ENCODE peak calls at places on chromosome 1, in four cellular contexts. S is right lobe of liver, J is sigmoid colon, V is IMR-90. N is an unnamed sample.

GRCh38 chr1:229273507-229274232 is 2.8 kb downstream of the RAB4A start:
- DNase-seq in S (peak), J (no peak), V (no peak), N (no peak)

GRCh38 chr1:207364622-207365021 is 43.1 kb downstream of the CD55 start:
- DNase-seq in S (no peak), J (no peak), V (no peak), N (no peak)

GRCh38 chr1:23801338-23801748 is 789 bp upstream of the GALE start:
- DNase-seq in S (peak), J (no peak), V (no peak), N (no peak)

GRCh38 chr1:35807614-35808375 is at the start of gene AGO4:
- DNase-seq in S (peak), J (peak), V (peak), N (peak)

GRCh38 chr1:15799928-15800835 is 7.3 kb downstream of the UQCRHL start:
- DNase-seq in S (peak), J (peak), V (peak), N (no peak)

GRCh38 chr1:168488153-168488552 is 55.6 kb downstream of the XCL2 start:
- DNase-seq in S (no peak), J (peak), V (peak), N (no peak)

GRCh38 chr1:226975259-226975908 is 35.3 kb downstream of the COQ8A start:
- DNase-seq in S (no peak), J (peak), V (no peak), N (no peak)

GRCh38 chr1:156508205-156508954 is 7.8 kb upstream of the MEF2D start:
- DNase-seq in S (no peak), J (peak), V (peak), N (no peak)

GRCh38 chr1:224393331-224393730 is 36.7 kb downstream of the CNIH4 start:
- DNase-seq in S (no peak), J (no peak), V (no peak), N (no peak)

GRCh38 chr1:183804916-183805734 is at the start of gene RGL1:
- DNase-seq in S (peak), J (peak), V (peak), N (peak)

GRCh38 chr1:27031235-27032118 is 18.8 kb upstream of the TENT5B start:
- DNase-seq in S (peak), J (peak), V (peak), N (peak)

GRCh38 chr1:27025718-27026117 is 13.1 kb upstream of the TENT5B start:
- DNase-seq in S (no peak), J (no peak), V (no peak), N (no peak)

GRCh38 chr1:27026621-27027574 is 14.2 kb upstream of the TENT5B start:
- DNase-seq in S (no peak), J (no peak), V (peak), N (no peak)

GRCh38 chr1:27029517-27029916 is 16.9 kb upstream of the TENT5B start:
- DNase-seq in S (no peak), J (no peak), V (no peak), N (no peak)

DNA sequence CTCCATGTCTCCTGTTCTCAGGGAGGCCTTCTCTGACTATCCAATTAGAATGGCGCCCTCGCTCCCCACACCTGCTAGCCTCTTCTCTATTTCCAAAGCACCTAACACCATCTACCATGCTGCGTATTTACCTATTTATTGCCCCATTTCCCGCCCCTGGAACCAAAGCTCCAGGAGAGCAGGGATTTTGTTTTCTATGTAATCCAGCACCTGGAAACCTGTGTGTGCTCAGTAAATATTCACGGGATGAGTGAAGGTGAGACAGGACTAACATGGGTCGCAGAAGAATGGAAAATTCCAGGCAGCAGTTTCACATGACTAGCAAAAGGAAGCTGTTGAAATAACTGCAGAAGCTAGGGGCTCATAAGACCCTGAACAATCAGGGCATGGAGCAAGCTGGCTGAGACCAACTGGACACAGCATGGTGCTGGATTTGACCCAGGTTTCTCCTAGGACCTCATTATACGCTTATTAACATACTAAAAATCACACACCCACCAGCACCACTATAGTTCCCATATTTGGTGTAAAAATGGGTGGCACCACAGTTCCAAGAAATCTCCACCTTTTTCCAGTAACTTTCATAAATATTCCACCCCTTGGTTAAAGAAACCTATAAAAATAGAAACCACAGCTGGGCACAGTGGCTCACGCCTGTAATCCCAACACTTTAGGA is 15.1 kb upstream of the TENT5B start:
- DNase-seq in S (no peak), J (no peak), V (no peak), N (no peak)
- H3K4me3 ChIP-seq in S (no peak), J (no peak), V (no peak), N (no peak)

DNA sequence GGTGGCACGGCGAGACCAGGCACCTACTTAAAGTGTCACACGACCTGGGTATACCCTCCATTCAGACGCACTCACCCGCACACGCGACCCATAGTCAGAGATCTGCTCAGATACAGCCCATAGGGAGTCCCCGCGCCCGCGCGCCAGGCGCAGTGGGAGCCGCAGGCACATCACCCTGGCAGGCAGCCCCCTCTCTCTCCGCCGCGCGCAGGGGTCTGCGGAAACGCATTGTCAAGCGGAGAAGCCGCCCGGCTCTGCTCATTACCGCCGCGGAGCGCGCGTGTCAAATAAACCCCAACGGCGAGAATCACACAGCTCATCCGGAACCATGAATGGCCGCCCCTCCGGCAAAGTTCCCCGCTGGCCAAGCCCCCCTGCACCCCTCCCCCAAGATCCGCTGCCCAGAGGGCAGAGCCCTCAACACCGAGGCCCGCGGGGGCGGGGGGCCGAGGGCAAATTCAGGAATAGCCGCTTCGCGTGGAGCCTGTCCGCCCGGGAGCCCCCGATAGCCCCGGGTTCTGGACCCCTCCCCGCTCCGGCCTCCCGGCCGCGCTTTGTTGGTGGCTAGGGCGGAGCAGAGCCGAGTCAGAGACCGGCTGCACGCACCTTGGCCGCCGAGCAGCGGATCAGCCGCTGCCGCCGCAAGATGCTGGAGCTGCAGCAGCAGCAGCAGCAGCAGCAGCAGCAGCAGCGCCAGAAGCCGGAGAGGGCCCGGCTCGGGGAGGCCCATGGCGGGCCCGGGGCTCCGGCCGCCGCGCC is 508 bp downstream of the LRP8 start:
- DNase-seq in S (peak), J (no peak), V (peak), N (peak)
- TF ChIP-seq POLR2A in S (no peak), J (no peak), V (no peak), N (no peak)

GRCh38 chr1:103108525-103109150 is 316 bp upstream of the COL11A1 start:
- DNase-seq in S (no peak), J (peak), V (no peak), N (no peak)
- H3K4me3 ChIP-seq in S (no peak), J (peak), V (peak), N (no peak)

GRCh38 chr1:24935196-24935526 is 5.1 kb upstream of the RUNX3 start:
- DNase-seq in S (no peak), J (peak), V (no peak), N (no peak)

GRCh38 chr1:24932725-24933294 is 2.7 kb upstream of the RUNX3 start:
- DNase-seq in S (no peak), J (no peak), V (no peak), N (no peak)

GRCh38 chr1:24933468-24933867 is 3.4 kb upstream of the RUNX3 start:
- DNase-seq in S (no peak), J (peak), V (no peak), N (no peak)

GRCh38 chr1:24935615-24936484 is 5.8 kb upstream of the RUNX3 start:
- DNase-seq in S (no peak), J (no peak), V (no peak), N (no peak)

GRCh38 chr1:24934300-24935195 is 4.5 kb upstream of the RUNX3 start:
- DNase-seq in S (no peak), J (peak), V (no peak), N (no peak)
- TF ChIP-seq POLR2A in S (no peak), J (no peak), V (no peak), N (no peak)

N was measured in Peyer's patch.